ENCODE peak calls at places on chromosomes 5 and 9, in four cellular contexts. One of them, this sample, is unnamed.

GRCh38 chr5:33299621-33300208 is 141.1 kb upstream of the TARS1 start:
- DNase-seq in HL-60: no peak
- DNase-seq in breast epithelium: no peak
- DNase-seq in natural killer cell: no peak
- DNase-seq in this sample: no peak

GRCh38 chr9:16912197-16912596 is 41.7 kb upstream of the BNC2 start:
- DNase-seq in HL-60: no peak
- DNase-seq in breast epithelium: no peak
- DNase-seq in natural killer cell: no peak
- DNase-seq in this sample: no peak

GRCh38 chr5:35415305-35415704 is 185.0 kb upstream of the PRLR start:
- DNase-seq in HL-60: no peak
- DNase-seq in breast epithelium: no peak
- DNase-seq in natural killer cell: no peak
- DNase-seq in this sample: no peak

GRCh38 chr9:82164159-82164558 is 175.6 kb downstream of the SPATA31D1 start:
- DNase-seq in HL-60: no peak
- DNase-seq in breast epithelium: no peak
- DNase-seq in natural killer cell: no peak
- DNase-seq in this sample: no peak

GRCh38 chr5:178477224-178478201 is 112.7 kb downstream of the COL23A1 start:
- DNase-seq in HL-60: peak; percentile 73
- DNase-seq in breast epithelium: no peak
- DNase-seq in natural killer cell: no peak
- DNase-seq in this sample: no peak

GRCh38 chr5:163790497-163790896 is 285.1 kb downstream of the MAT2B start:
- DNase-seq in HL-60: no peak
- DNase-seq in breast epithelium: no peak
- DNase-seq in natural killer cell: no peak
- DNase-seq in this sample: no peak

GRCh38 chr9:27528886-27529315 is 713 bp downstream of the MOB3B start:
- DNase-seq in HL-60: no peak
- DNase-seq in breast epithelium: peak; percentile 70
- DNase-seq in natural killer cell: peak; percentile 42
- DNase-seq in this sample: peak; percentile 65

GRCh38 chr9:134689320-134690181 is 47.9 kb downstream of the COL5A1 start:
- DNase-seq in HL-60: peak; percentile 26
- DNase-seq in breast epithelium: peak; percentile 47
- DNase-seq in natural killer cell: no peak
- DNase-seq in this sample: no peak

GRCh38 chr5:150774145-150774544 is 4.4 kb upstream of the SMIM3 start:
- DNase-seq in HL-60: no peak
- DNase-seq in breast epithelium: no peak
- DNase-seq in natural killer cell: no peak
- DNase-seq in this sample: no peak

GRCh38 chr5:11912-12311 is 80.1 kb upstream of the PLEKHG4B start:
- DNase-seq in HL-60: no peak
- DNase-seq in breast epithelium: no peak
- DNase-seq in natural killer cell: no peak
- DNase-seq in this sample: no peak

GRCh38 chr5:78187172-78187571 is 107.3 kb downstream of the AP3B1 start:
- DNase-seq in HL-60: no peak
- DNase-seq in breast epithelium: no peak
- DNase-seq in natural killer cell: no peak
- DNase-seq in this sample: no peak

GRCh38 chr5:125597338-125597737 is 825.9 kb upstream of the GRAMD2B start:
- DNase-seq in HL-60: no peak
- DNase-seq in breast epithelium: no peak
- DNase-seq in natural killer cell: no peak
- DNase-seq in this sample: no peak

GRCh38 chr9:108207611-108208051 is 648.2 kb downstream of the ACTL7B start:
- DNase-seq in HL-60: no peak
- DNase-seq in breast epithelium: no peak
- DNase-seq in natural killer cell: no peak
- DNase-seq in this sample: no peak

GRCh38 chr5:173645437-173645807 is 29.0 kb upstream of the BOD1 start:
- DNase-seq in HL-60: no peak
- DNase-seq in breast epithelium: no peak
- DNase-seq in natural killer cell: no peak
- DNase-seq in this sample: no peak

GRCh38 chr9:20684035-20684864 is at the start of gene FOCAD:
- DNase-seq in HL-60: peak; percentile 65
- DNase-seq in breast epithelium: peak; percentile 94
- DNase-seq in natural killer cell: peak; percentile 96
- DNase-seq in this sample: peak; percentile 95

GRCh38 chr9:131095666-131096489 is 453 bp upstream of the AIF1L start:
- DNase-seq in HL-60: no peak
- DNase-seq in breast epithelium: no peak
- DNase-seq in natural killer cell: no peak
- DNase-seq in this sample: no peak

GRCh38 chr5:16134204-16134603 is 45.4 kb downstream of the MARCHF11 start:
- DNase-seq in HL-60: no peak
- DNase-seq in breast epithelium: no peak
- DNase-seq in natural killer cell: no peak
- DNase-seq in this sample: no peak

GRCh38 chr5:65871182-65871581 is 55.2 kb upstream of the ERBIN start:
- DNase-seq in HL-60: no peak
- DNase-seq in breast epithelium: no peak
- DNase-seq in natural killer cell: no peak
- DNase-seq in this sample: no peak

GRCh38 chr5:15748266-15748665 is 248.3 kb downstream of the FBXL7 start:
- DNase-seq in HL-60: no peak
- DNase-seq in breast epithelium: no peak
- DNase-seq in natural killer cell: no peak
- DNase-seq in this sample: no peak

GRCh38 chr5:72895758-72896157 is 60.1 kb upstream of the FCHO2 start:
- DNase-seq in HL-60: no peak
- DNase-seq in breast epithelium: no peak
- DNase-seq in natural killer cell: no peak
- DNase-seq in this sample: no peak

GRCh38 chr5:131394128-131394527 is 130.3 kb downstream of the CDC42SE2 start:
- DNase-seq in HL-60: no peak
- DNase-seq in breast epithelium: no peak
- DNase-seq in natural killer cell: no peak
- DNase-seq in this sample: no peak

GRCh38 chr5:13814293-13814692 is 130.2 kb downstream of the DNAH5 start:
- DNase-seq in HL-60: no peak
- DNase-seq in breast epithelium: no peak
- DNase-seq in natural killer cell: no peak
- DNase-seq in this sample: no peak

GRCh38 chr5:7078901-7079300 is 317.0 kb upstream of the ADCY2 start:
- DNase-seq in HL-60: no peak
- DNase-seq in breast epithelium: no peak
- DNase-seq in natural killer cell: no peak
- DNase-seq in this sample: no peak

GRCh38 chr5:16741007-16741406 is 124.2 kb upstream of the RETREG1 start:
- DNase-seq in HL-60: no peak
- DNase-seq in breast epithelium: no peak
- DNase-seq in natural killer cell: no peak
- DNase-seq in this sample: no peak

GRCh38 chr5:172943283-172943841 is 15.9 kb upstream of the RPL26L1 start:
- DNase-seq in HL-60: no peak
- DNase-seq in breast epithelium: no peak
- DNase-seq in natural killer cell: no peak
- DNase-seq in this sample: no peak

GRCh38 chr9:21558627-21559401 is 76.7 kb upstream of the IFNE start:
- DNase-seq in HL-60: no peak
- DNase-seq in breast epithelium: no peak
- DNase-seq in natural killer cell: no peak
- DNase-seq in this sample: peak; percentile 12

GRCh38 chr5:177447066-177447610 is 524 bp downstream of the PRR7 start:
- DNase-seq in HL-60: peak; percentile 70
- DNase-seq in breast epithelium: no peak
- DNase-seq in natural killer cell: peak; percentile 68
- DNase-seq in this sample: no peak

GRCh38 chr5:163309850-163310365 is 127.5 kb upstream of the CCNG1 start:
- DNase-seq in HL-60: peak; percentile 51
- DNase-seq in breast epithelium: no peak
- DNase-seq in natural killer cell: no peak
- DNase-seq in this sample: no peak

GRCh38 chr5:172336666-172337310 is 53.2 kb upstream of the UBTD2 start:
- DNase-seq in HL-60: no peak
- DNase-seq in breast epithelium: no peak
- DNase-seq in natural killer cell: no peak
- DNase-seq in this sample: no peak

GRCh38 chr5:65185468-65185867 is 296.3 kb downstream of the ADAMTS6 start:
- DNase-seq in HL-60: no peak
- DNase-seq in breast epithelium: no peak
- DNase-seq in natural killer cell: no peak
- DNase-seq in this sample: no peak

GRCh38 chr9:123070210-123070609 is 36.7 kb downstream of the GPR21 start:
- DNase-seq in HL-60: no peak
- DNase-seq in breast epithelium: no peak
- DNase-seq in natural killer cell: no peak
- DNase-seq in this sample: no peak

GRCh38 chr9:123072407-123072995 is 39.0 kb downstream of the GPR21 start:
- DNase-seq in HL-60: no peak
- DNase-seq in breast epithelium: no peak
- DNase-seq in natural killer cell: no peak
- DNase-seq in this sample: no peak

GRCh38 chr9:123073441-123073840 is 40.0 kb downstream of the GPR21 start:
- DNase-seq in HL-60: no peak
- DNase-seq in breast epithelium: no peak
- DNase-seq in natural killer cell: no peak
- DNase-seq in this sample: no peak

GRCh38 chr9:123074627-123075026 is 41.2 kb downstream of the GPR21 start:
- DNase-seq in HL-60: no peak
- DNase-seq in breast epithelium: no peak
- DNase-seq in natural killer cell: no peak
- DNase-seq in this sample: no peak

DNA sequence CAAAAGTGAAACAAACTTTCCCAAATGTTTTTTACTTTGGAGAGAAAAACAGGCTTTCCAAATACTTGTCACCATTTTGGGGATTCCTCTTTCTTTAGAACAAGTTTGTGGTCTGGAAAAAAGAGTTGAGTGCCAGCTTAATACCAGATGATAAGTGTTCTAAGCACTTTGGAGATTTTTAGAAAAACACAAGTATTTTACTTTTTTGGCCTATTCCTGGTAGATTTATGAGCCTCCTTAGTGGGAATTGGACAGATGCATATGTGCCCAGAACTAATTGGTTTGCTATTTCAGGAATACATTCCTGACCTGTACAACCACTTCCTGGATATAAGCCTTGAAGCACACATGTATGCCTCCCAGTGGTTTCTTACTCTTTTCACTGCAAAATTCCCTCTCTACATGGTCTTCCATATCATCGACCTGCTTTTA is 40.5 kb downstream of the GPR21 start:
- DNase-seq in HL-60: no peak
- DNase-seq in breast epithelium: no peak
- DNase-seq in natural killer cell: no peak
- DNase-seq in this sample: no peak
- TF ChIP-seq CTCF in HL-60: no peak
- TF ChIP-seq CTCF in breast epithelium: no peak
- TF ChIP-seq CTCF in natural killer cell: no peak
- TF ChIP-seq CTCF in this sample: no peak

DNA sequence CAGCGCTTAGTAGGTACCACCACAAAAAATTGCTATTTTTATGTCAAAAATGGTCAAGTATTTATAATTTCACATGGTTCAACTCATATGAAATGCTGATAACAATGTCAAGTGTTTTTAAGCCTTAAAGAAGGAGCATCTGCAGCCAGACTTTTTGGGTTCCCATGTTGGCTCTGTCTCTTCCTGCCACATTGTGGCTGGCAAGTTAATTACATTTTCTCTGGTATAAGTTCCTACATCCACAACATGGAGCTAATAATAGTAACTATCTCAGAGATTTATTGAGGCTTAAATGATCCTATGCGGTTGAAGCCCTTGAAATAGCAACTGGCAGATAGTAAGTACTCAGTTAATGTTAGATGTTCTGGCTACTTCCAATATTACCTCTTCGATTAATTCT is 5.4 kb downstream of the ATP10B start:
- DNase-seq in HL-60: no peak
- DNase-seq in breast epithelium: no peak
- DNase-seq in natural killer cell: no peak
- DNase-seq in this sample: no peak
- TF ChIP-seq CTCF in HL-60: no peak
- TF ChIP-seq CTCF in breast epithelium: no peak
- TF ChIP-seq CTCF in natural killer cell: no peak
- TF ChIP-seq CTCF in this sample: no peak

DNA sequence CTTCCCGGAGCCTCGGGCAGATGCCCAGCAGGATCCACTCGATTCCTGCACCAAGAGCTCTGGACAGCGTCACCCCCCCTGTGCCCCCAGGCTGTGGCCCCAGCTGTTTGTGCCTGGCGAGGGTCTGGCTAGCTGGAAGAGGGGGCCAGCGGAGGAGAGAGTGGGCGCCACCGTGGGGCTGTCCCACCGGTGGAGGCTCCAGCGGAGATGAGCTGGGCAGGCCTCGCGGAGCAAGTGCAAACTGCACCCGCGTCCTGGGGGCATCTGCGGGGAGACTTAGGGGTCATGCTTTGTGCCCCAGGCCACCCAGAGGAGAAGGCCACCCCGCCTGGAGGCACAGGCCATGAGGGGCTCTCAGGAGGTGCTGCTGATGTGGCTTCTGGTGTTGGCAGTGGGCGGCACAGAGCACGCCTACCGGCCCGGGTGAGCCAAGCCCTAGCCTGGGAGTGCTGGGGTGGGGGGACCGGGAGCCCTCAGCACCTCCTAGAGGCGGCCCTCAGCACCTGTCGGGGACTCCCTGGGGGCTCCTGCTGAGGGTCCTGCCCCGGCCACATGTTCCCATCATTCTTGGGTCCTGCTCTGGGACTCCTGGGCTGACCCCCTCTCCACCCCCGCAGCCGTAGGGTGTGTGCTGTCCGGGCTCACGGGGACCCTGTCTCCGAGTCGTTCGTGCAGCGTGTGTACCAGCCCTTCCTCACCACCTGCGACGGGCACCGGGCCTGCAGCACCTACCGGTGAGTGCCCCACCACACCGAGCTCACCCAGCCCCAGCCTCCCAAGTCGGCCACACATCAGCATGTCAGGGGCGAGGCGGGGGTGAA is 5.4 kb downstream of the EGFL7 start:
- DNase-seq in HL-60: no peak
- DNase-seq in breast epithelium: no peak
- DNase-seq in natural killer cell: no peak
- DNase-seq in this sample: no peak
- TF ChIP-seq CTCF in HL-60: no peak
- TF ChIP-seq CTCF in breast epithelium: no peak
- TF ChIP-seq CTCF in natural killer cell: no peak
- TF ChIP-seq CTCF in this sample: no peak

GRCh38 chr5:75584641-75585040 is 26.6 kb upstream of the ANKDD1B start:
- DNase-seq in HL-60: no peak
- DNase-seq in breast epithelium: no peak
- DNase-seq in natural killer cell: no peak
- DNase-seq in this sample: no peak
- TF ChIP-seq CTCF in HL-60: no peak
- TF ChIP-seq CTCF in breast epithelium: no peak
- TF ChIP-seq CTCF in natural killer cell: no peak
- TF ChIP-seq CTCF in this sample: no peak

GRCh38 chr5:141359790-141360426 is at the start of gene PCDHGB2:
- DNase-seq in HL-60: no peak
- DNase-seq in breast epithelium: no peak
- DNase-seq in natural killer cell: no peak
- DNase-seq in this sample: no peak
- TF ChIP-seq CTCF in HL-60: no peak
- TF ChIP-seq CTCF in breast epithelium: no peak
- TF ChIP-seq CTCF in natural killer cell: peak; percentile 36
- TF ChIP-seq CTCF in this sample: no peak

This sample was measured in activated B cell treated with CpG ODN at 0.5 μM for 24 hours.